ENCODE peak calls at places on chromosomes 13 and 19, in nine cellular contexts. B, I, C, G, D, W, A, X and K are unnamed samples.

GRCh38 chr13:98206946-98207345 is 29.9 kb upstream of the RNF113B start:
- DNase-seq in D (peak), W (no peak), X (no peak), C (no peak), A (no peak), G (peak), B (no peak), I (no peak), K (no peak)

GRCh38 chr13:45362939-45363338 is 22.0 kb upstream of the TPT1 start:
- DNase-seq in W (no peak), B (no peak), A (no peak), D (no peak), I (no peak), G (no peak), C (no peak), X (no peak), K (no peak)

GRCh38 chr19:18745931-18746330 is 45.2 kb downstream of the COMP start:
- DNase-seq in X (no peak), C (no peak), I (no peak), W (no peak), A (no peak), G (no peak), D (no peak), B (no peak), K (no peak)

GRCh38 chr13:95601906-95602305 is 42.6 kb downstream of the DZIP1 start:
- DNase-seq in W (no peak), G (no peak), C (no peak), D (no peak), X (no peak), A (no peak), I (no peak), B (no peak), K (no peak)

GRCh38 chr13:25827986-25828385 is 223.8 kb downstream of the SHISA2 start:
- DNase-seq in B (no peak), D (peak), X (no peak), C (no peak), G (peak), W (no peak), A (no peak), I (no peak), K (no peak)

GRCh38 chr13:94020426-94020825 is 459.1 kb downstream of the DCT start:
- DNase-seq in X (no peak), C (no peak), A (no peak), D (no peak), W (no peak), G (no peak), B (no peak), I (no peak), K (no peak)

GRCh38 chr13:23852351-23852750 is 36.8 kb downstream of the MIPEP start:
- DNase-seq in B (no peak), W (no peak), D (no peak), I (no peak), A (no peak), G (peak), X (no peak), C (no peak), K (no peak)

GRCh38 chr19:5661483-5661882 is 18.8 kb downstream of the MICOS13 start:
- DNase-seq in X (no peak), A (no peak), G (no peak), I (no peak), W (no peak), D (no peak), B (no peak), C (no peak), K (no peak)

GRCh38 chr19:42553292-42554045 is 25.2 kb upstream of the CEACAM1 start:
- DNase-seq in I (no peak), B (no peak), W (no peak), D (peak), G (peak), X (no peak), A (no peak), C (no peak), K (no peak)

GRCh38 chr19:50494186-50495019 is 16.6 kb downstream of the JOSD2 start:
- DNase-seq in X (no peak), D (no peak), B (no peak), W (no peak), C (no peak), I (no peak), A (no peak), G (no peak), K (peak)

GRCh38 chr19:48249502-48250014 is 6.2 kb downstream of the CARD8 start:
- DNase-seq in C (no peak), A (no peak), D (no peak), X (peak), G (peak), W (peak), B (peak), I (no peak), K (peak)

GRCh38 chr19:35123573-35123972 is 8.0 kb downstream of the FXYD3 start:
- DNase-seq in G (no peak), I (no peak), C (no peak), W (no peak), A (no peak), X (no peak), B (peak), D (no peak), K (no peak)

GRCh38 chr19:40474737-40475136 is 7.9 kb downstream of the SPTBN4 start:
- DNase-seq in W (no peak), A (no peak), G (no peak), X (no peak), I (no peak), C (no peak), D (no peak), B (no peak), K (no peak)

GRCh38 chr13:91136806-91137205 is 210.7 kb upstream of the MIR17HG start:
- DNase-seq in X (no peak), B (no peak), W (no peak), A (no peak), I (no peak), D (no peak), G (no peak), C (no peak), K (no peak)

GRCh38 chr13:21058361-21058760 is 3.0 kb downstream of the LATS2 start:
- DNase-seq in A (no peak), I (no peak), C (no peak), G (peak), X (no peak), D (no peak), B (no peak), W (no peak), K (no peak)

GRCh38 chr19:2270157-2270571 is 11.8 kb downstream of the PEAK3 start:
- DNase-seq in A (peak), X (no peak), C (no peak), G (no peak), B (peak), I (no peak), D (no peak), W (no peak), K (peak)

GRCh38 chr19:7426986-7427385 is 61.8 kb downstream of the PEX11G start:
- DNase-seq in G (no peak), A (no peak), X (no peak), C (no peak), D (no peak), I (no peak), W (no peak), B (no peak), K (no peak)

GRCh38 chr19:48393559-48394330 is at the start of gene GRIN2D:
- DNase-seq in D (no peak), I (no peak), G (peak), A (peak), B (no peak), X (no peak), C (peak), W (no peak), K (no peak)

GRCh38 chr19:55209430-55210119 is at the start of gene PTPRH:
- DNase-seq in W (no peak), C (no peak), B (no peak), I (no peak), X (no peak), D (no peak), A (no peak), G (no peak), K (no peak)

GRCh38 chr13:59545007-59545406 is 618.7 kb downstream of the DIAPH3 start:
- DNase-seq in D (no peak), G (no peak), B (no peak), A (no peak), C (no peak), W (no peak), I (no peak), X (no peak), K (no peak)

GRCh38 chr13:42396501-42396900 is 124.5 kb downstream of the AKAP11 start:
- DNase-seq in A (no peak), X (no peak), D (no peak), G (no peak), I (no peak), B (no peak), C (no peak), W (no peak), K (no peak)

GRCh38 chr19:27689734-27690241 is 1523.2 kb downstream of the UQCRFS1 start:
- DNase-seq in A (no peak), D (no peak), B (no peak), I (no peak), C (no peak), G (no peak), W (no peak), X (no peak), K (no peak)

GRCh38 chr13:49353908-49354307 is 90.0 kb downstream of the CAB39L start:
- DNase-seq in W (no peak), G (no peak), I (no peak), B (no peak), X (no peak), A (no peak), D (no peak), C (no peak), K (no peak)

GRCh38 chr19:44647144-44647543 is 3.4 kb downstream of the PVR start:
- DNase-seq in I (no peak), C (no peak), W (no peak), G (no peak), A (no peak), X (no peak), B (no peak), D (no peak), K (no peak)

GRCh38 chr13:94917814-94918213 is 205.5 kb upstream of the SOX21 start:
- DNase-seq in W (no peak), D (peak), A (no peak), G (peak), X (no peak), B (no peak), I (no peak), C (no peak), K (no peak)

GRCh38 chr19:40907968-40908735 is 26.1 kb upstream of the CYP2A7 start:
- DNase-seq in G (no peak), X (peak), B (no peak), A (peak), I (peak), W (no peak), C (no peak), D (no peak), K (peak)

GRCh38 chr19:33296473-33297060 is 5.8 kb downstream of the CEBPA start:
- DNase-seq in X (no peak), G (no peak), W (no peak), D (no peak), B (peak), A (no peak), C (no peak), I (no peak), K (peak)

GRCh38 chr19:46931197-46931596 is 70.4 kb downstream of the ARHGAP35 start:
- DNase-seq in X (no peak), A (no peak), G (no peak), W (no peak), I (no peak), B (no peak), D (no peak), C (no peak), K (no peak)

GRCh38 chr13:23805015-23805583 is 84.1 kb downstream of the MIPEP start:
- DNase-seq in W (no peak), C (no peak), B (no peak), G (no peak), D (no peak), I (no peak), X (no peak), A (no peak), K (no peak)

GRCh38 chr13:25180795-25181537 is 8.9 kb upstream of the AMER2 start:
- DNase-seq in W (no peak), X (no peak), C (no peak), I (no peak), D (no peak), G (no peak), A (no peak), B (no peak), K (no peak)

GRCh38 chr19:2952953-2953481 is 8.2 kb upstream of the ZNF77 start:
- DNase-seq in I (no peak), D (no peak), B (no peak), A (no peak), G (no peak), X (no peak), W (no peak), C (no peak), K (peak)

GRCh38 chr19:30911491-30911890 is 437.7 kb downstream of the TSHZ3 start:
- DNase-seq in B (no peak), D (no peak), I (no peak), C (no peak), G (no peak), X (no peak), A (no peak), W (no peak), K (no peak)

GRCh38 chr13:25692156-25692555 is 320.4 kb downstream of the ATP8A2 start:
- DNase-seq in C (no peak), A (no peak), I (no peak), G (no peak), D (no peak), W (no peak), B (no peak), X (no peak), K (no peak)

GRCh38 chr19:8517551-8518442 is 3.8 kb upstream of the ZNF414 start:
- DNase-seq in C (no peak), D (no peak), I (no peak), B (no peak), X (peak), G (peak), A (no peak), W (no peak), K (no peak)

GRCh38 chr19:45250216-45250831 is 747 bp upstream of the MARK4 start:
- DNase-seq in G (no peak), A (no peak), I (no peak), X (no peak), C (no peak), B (no peak), D (no peak), W (no peak), K (no peak)

GRCh38 chr13:49098771-49099512 is 121.2 kb upstream of the MLNR start:
- DNase-seq in X (no peak), W (no peak), B (no peak), G (no peak), I (no peak), C (no peak), D (no peak), A (no peak), K (no peak)

GRCh38 chr13:26247608-26248007 is 6.3 kb upstream of the CDK8 start:
- DNase-seq in B (no peak), X (no peak), A (no peak), D (peak), C (no peak), W (no peak), G (peak), I (no peak), K (no peak)

GRCh38 chr13:69274231-69274630 is 833.4 kb upstream of the ATXN8OS start:
- DNase-seq in A (no peak), D (no peak), G (no peak), X (no peak), W (no peak), B (no peak), C (no peak), I (no peak), K (no peak)